ENCODE peak calls at places on chromosomes 7 and 10, in nine cellular contexts. G, U, Y, N, K, L, Z, B and J are unnamed samples.

GRCh38 chr7:18370689-18371088 is 124.9 kb upstream of the HDAC9 start:
- DNase-seq in U (no peak), B (no peak), Y (no peak), Z (no peak), L (no peak), G (no peak), N (no peak), K (no peak), J (no peak)

GRCh38 chr10:54800677-54801480 is at the start of gene PCDH15:
- DNase-seq in B (no peak), N (peak), Y (peak), G (peak), Z (no peak), K (no peak), U (no peak), L (peak), J (no peak)

GRCh38 chr7:16603633-16604032 is 41.9 kb downstream of the ANKMY2 start:
- DNase-seq in N (no peak), U (no peak), L (peak), K (no peak), Y (no peak), Z (no peak), B (no peak), G (no peak), J (no peak)

GRCh38 chr7:44145419-44145968 is 4.4 kb upstream of the MYL7 start:
- DNase-seq in U (no peak), Y (no peak), K (no peak), N (no peak), B (peak), L (no peak), Z (no peak), G (no peak), J (no peak)

GRCh38 chr7:64655811-64656210 is 10.1 kb upstream of the ZNF107 start:
- DNase-seq in U (no peak), L (no peak), N (no peak), G (no peak), Y (no peak), K (no peak), Z (no peak), B (no peak), J (no peak)

GRCh38 chr10:112507988-112508387 is 61.0 kb downstream of the VTI1A start:
- DNase-seq in K (no peak), Y (no peak), B (no peak), Z (no peak), N (no peak), U (no peak), G (no peak), L (no peak), J (no peak)

GRCh38 chr7:98998821-98999725 is 120.7 kb downstream of the TRRAP start:
- DNase-seq in L (no peak), B (no peak), Y (no peak), U (no peak), N (no peak), G (no peak), Z (no peak), K (no peak), J (no peak)

GRCh38 chr10:100009793-100010676 is at the start of gene DNMBP:
- DNase-seq in Z (no peak), L (peak), U (peak), Y (peak), G (peak), N (peak), B (peak), K (peak), J (peak)